ENCODE peak calls at places on chromosome 1, in seven cellular contexts. P is AG04449, Q is GM13977, D is AG04450, F is endothelial cell, N is WTC11, A is AG09309. C is an unnamed sample.

GRCh38 chr1:236051107-236051885 is 13.6 kb downstream of the NID1 start:
- DNase-seq in N (peak; percentile 19), D (no peak), P (no peak), F (no peak), Q (no peak), A (no peak), C (no peak)

GRCh38 chr1:238223067-238223640 is 332.4 kb upstream of the ZP4 start:
- DNase-seq in P (no peak), D (no peak), A (no peak), F (no peak), N (no peak), Q (no peak), C (no peak)

GRCh38 chr1:219882116-219882515 is 46.2 kb downstream of the SLC30A10 start:
- DNase-seq in N (no peak), A (no peak), D (no peak), P (no peak), F (no peak), Q (no peak), C (no peak)

GRCh38 chr1:116777831-116778830 is 23.9 kb downstream of the CD2 start:
- DNase-seq in P (peak; percentile 81), A (peak; percentile 62), D (no peak), N (no peak), Q (no peak), F (no peak), C (peak; percentile 72)

GRCh38 chr1:234611153-234611798 is 1.3 kb upstream of the IRF2BP2 start:
- DNase-seq in Q (peak; percentile 79), N (no peak), A (no peak), D (no peak), P (peak; percentile 77), F (no peak), C (peak; percentile 80)

GRCh38 chr1:117479086-117479485 is 111.8 kb downstream of the MAN1A2 start:
- DNase-seq in D (no peak), N (no peak), P (no peak), Q (no peak), F (no peak), A (no peak), C (no peak)

GRCh38 chr1:173355281-173356031 is 121.7 kb upstream of the PRDX6 start:
- DNase-seq in D (no peak), N (no peak), Q (peak; percentile 24), F (no peak), A (no peak), P (no peak), C (no peak)

GRCh38 chr1:29122662-29122986 is 1.1 kb downstream of the TMEM200B start:
- DNase-seq in F (peak; percentile 15), D (peak; percentile 43), N (peak; percentile 55), Q (peak; percentile 58), A (peak; percentile 57), P (no peak), C (peak; percentile 75)

GRCh38 chr1:244730153-244730933 is 77.4 kb downstream of the DESI2 start:
- DNase-seq in N (peak; percentile 57), A (no peak), D (no peak), Q (peak; percentile 48), F (peak; percentile 47), P (no peak), C (no peak)

GRCh38 chr1:147267711-147268110 is 25.2 kb downstream of the CHD1L start:
- DNase-seq in F (no peak), Q (no peak), D (no peak), N (no peak), P (no peak), A (no peak), C (no peak)

DNA sequence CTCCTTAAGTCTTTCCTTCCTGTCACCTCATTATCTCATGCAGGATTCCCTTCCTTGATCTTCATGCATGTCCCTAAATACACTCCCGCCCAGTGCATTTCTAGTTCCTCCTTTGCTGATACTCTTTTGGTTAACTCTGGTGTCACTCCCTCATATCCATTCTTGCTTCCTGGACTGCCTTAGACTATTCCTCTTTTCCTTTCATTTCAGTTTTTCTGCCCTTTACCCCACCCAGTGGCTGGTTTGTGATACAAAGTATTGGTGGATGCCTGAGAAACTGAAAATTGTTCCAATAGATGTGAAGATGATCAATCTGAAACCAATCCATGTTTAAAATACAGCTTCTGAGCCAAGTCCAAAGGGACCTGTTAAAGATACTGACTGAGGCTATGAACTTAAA is 553.8 kb upstream of the CAMK1G start:
- DNase-seq in Q (no peak), P (no peak), F (no peak), N (no peak), A (no peak), D (no peak), C (no peak)
- TF ChIP-seq CTCF in Q (no peak), P (no peak), F (no peak), N (no peak), A (peak; percentile 40), D (no peak), C (peak; percentile 34)

DNA sequence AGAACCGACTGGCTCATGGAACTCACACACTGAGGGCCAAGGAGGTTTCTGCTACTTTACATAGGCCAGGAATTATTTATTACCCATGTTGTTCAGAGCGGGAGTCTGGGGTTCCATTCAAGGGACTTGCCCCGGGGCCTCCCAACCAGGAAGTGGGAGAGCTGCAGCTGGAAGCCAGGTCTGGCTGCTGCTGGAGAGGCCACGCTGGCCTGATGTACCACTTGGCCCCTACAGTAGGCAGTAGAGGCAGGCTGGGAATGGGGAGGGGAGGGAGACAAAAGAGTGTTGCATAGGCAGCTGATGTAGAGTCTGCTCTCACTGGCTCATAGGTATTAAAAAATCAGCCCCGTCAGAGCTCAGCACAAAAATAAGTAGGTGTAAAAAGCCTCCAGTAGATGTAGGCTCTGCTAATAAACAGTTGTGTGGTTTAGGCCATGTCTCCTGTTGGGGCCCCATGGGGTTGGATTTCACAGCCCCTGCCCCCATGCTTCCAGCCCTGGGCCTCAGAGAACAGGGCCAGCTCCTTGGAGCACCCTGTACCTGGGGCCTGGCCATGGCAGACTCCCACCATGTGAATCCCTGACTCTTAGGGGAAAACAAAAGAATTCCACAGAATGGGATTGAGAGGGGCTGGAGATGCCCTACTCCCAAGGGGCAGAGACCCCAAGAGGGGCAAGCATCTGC is 11.7 kb downstream of the LRP8 start:
- DNase-seq in D (no peak), F (peak; percentile 33), N (no peak), A (no peak), P (no peak), Q (no peak), C (no peak)
- TF ChIP-seq CTCF in D (peak; percentile 28), F (no peak), N (no peak), A (no peak), P (peak; percentile 10), Q (no peak), C (peak; percentile 20)

DNA sequence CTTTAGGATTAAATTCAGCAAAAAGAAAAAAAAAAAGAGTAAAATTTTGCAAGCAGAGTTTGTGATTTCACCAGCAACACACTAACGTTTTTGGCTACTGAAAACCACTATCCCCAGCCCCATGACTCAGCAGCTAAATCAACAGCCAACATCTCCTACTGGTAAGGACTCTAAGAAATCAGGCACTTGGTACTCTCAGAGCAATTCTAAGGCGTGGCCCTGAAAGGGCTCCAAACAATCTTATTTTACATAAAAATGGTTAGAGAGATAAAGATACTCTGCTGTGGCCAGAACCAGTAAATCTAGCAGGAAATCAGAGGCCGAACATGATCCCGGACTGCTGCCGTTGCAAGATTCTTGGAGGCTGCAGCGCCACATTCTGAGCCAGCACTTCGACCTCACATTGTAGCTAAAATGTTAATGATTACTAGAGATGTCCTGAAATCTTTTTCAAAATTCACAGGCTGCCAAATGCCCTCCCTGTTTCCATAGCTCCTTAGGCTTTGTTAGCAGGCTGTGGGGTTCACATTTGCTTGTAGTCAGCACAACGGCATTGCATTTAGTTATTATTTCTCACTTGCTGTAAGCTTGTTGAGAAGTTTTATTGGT is 1.7 kb upstream of the ENO1 start:
- DNase-seq in F (no peak), P (peak; percentile 93), A (peak; percentile 99), Q (peak; percentile 69), N (no peak), D (peak; percentile 78), C (peak; percentile 90)
- TF ChIP-seq CTCF in F (no peak), P (no peak), A (no peak), Q (no peak), N (no peak), D (no peak), C (peak; percentile 1)

GRCh38 chr1:107196973-107197562 is 56.2 kb downstream of the NTNG1 start:
- DNase-seq in A (no peak), D (no peak), Q (peak; percentile 2), P (no peak), F (peak; percentile 37), N (peak; percentile 49), C (no peak)
- TF ChIP-seq CTCF in A (peak; percentile 29), D (peak; percentile 30), Q (peak; percentile 63), P (no peak), F (peak; percentile 92), N (peak; percentile 79), C (peak; percentile 39)

DNA sequence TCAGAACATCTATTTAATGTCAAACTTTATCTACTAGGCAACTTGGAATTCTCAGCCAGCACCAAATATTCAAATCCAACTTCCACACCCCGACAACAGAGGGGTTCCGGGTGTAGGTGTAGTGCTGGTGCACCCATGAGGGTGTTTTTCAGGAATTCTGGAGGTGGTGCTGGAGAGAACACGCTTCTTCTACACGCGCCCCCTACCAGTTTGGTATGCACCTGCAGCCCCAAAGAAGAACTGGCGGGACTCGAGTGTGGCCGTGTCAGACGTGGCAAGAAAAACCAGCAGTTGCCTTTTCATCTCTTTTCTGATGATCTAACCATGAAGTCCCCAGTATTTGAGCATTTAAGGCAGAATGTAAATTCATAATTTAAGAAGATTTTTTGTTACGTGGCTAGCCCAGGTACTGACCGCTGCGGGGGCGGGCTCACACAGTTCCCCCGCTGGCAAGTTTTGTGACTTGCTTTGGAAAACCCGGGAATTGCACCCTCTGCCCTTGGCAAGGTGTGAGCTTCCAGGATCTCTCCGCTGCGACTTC is 419 bp upstream of the TLCD4 start:
- DNase-seq in F (peak; percentile 74), N (peak; percentile 73), Q (peak; percentile 73), D (no peak), A (no peak), P (no peak), C (no peak)
- TF ChIP-seq CTCF in F (peak; percentile 64), N (peak; percentile 58), Q (peak; percentile 58), D (peak; percentile 49), A (peak; percentile 36), P (peak; percentile 43), C (peak; percentile 72)

DNA sequence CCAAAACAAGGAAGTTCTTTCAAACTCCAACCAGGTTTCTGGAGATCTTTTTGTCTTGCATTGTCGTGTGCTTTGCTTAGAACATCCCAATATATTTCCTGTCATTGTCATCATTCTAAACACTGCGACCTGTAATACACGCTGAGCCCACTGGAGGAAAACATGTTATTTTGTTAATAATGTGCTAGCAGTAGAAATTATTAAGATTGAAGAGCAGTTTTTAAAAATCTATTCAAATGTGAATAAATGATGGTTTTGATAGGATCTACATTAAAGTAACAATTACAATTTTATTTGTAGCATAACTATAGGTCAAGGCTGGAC is 268.5 kb downstream of the PTPRC start:
- DNase-seq in N (no peak), Q (no peak), F (no peak), P (no peak), D (no peak), A (no peak), C (no peak)
- TF ChIP-seq CTCF in N (no peak), Q (no peak), F (peak; percentile 43), P (no peak), D (no peak), A (no peak), C (no peak)

C was measured in astrocyte of the cerebellum.